ENCODE peak calls at places on chromosome 4, in seven cellular contexts. I is BJ, Q is cardiac muscle cell, B is AG10803, U is prostate gland, M is GM12865, Y is ovary. X is an unnamed sample.

GRCh38 chr4:150305995-150306394 is 227.8 kb downstream of the DCLK2 start:
- DNase-seq in I (no peak), Q (peak), B (peak), U (no peak), M (no peak), Y (no peak), X (no peak)

GRCh38 chr4:155569960-155570515 is 96.6 kb upstream of the GUCY1A1 start:
- DNase-seq in I (no peak), Q (peak), B (peak), U (no peak), M (no peak), Y (no peak), X (no peak)

GRCh38 chr4:177128306-177128705 is 181.4 kb upstream of the NEIL3 start:
- DNase-seq in I (no peak), Q (peak), B (peak), U (no peak), M (no peak), Y (no peak), X (no peak)

GRCh38 chr4:144582105-144582850 is 63.7 kb upstream of the HHIP start:
- DNase-seq in I (no peak), Q (no peak), B (no peak), U (no peak), M (no peak), Y (no peak), X (no peak)

GRCh38 chr4:1421650-1422049 is 15.4 kb upstream of the NKX1-1 start:
- DNase-seq in I (no peak), Q (no peak), B (no peak), U (no peak), M (no peak), Y (no peak), X (no peak)

GRCh38 chr4:2938906-2939305 is 24.3 kb downstream of the NOP14 start:
- DNase-seq in I (no peak), Q (no peak), B (no peak), U (no peak), M (no peak), Y (peak), X (no peak)

GRCh38 chr4:30191902-30192301 is 528.3 kb upstream of the PCDH7 start:
- DNase-seq in I (no peak), Q (no peak), B (no peak), U (no peak), M (no peak), Y (no peak), X (no peak)

GRCh38 chr4:53476232-53477037 is 99.0 kb downstream of the FIP1L1 start:
- DNase-seq in I (peak), Q (peak), B (peak), U (no peak), M (no peak), Y (no peak), X (no peak)

GRCh38 chr4:85968945-85969830 is 390.7 kb downstream of the MAPK10 start:
- DNase-seq in I (no peak), Q (peak), B (peak), U (no peak), M (peak), Y (no peak), X (no peak)

GRCh38 chr4:25978327-25978726 is 64.3 kb downstream of the SMIM20 start:
- DNase-seq in I (no peak), Q (no peak), B (no peak), U (no peak), M (no peak), Y (no peak), X (no peak)

GRCh38 chr4:189514209-189514608 is 426.5 kb upstream of the FRG1 start:
- DNase-seq in I (no peak), Q (no peak), B (no peak), U (no peak), M (no peak), Y (no peak), X (no peak)

GRCh38 chr4:182883351-182883750 is 33.8 kb downstream of the DCTD start:
- DNase-seq in I (no peak), Q (no peak), B (no peak), U (no peak), M (no peak), Y (no peak), X (no peak)

GRCh38 chr4:86543560-86544312 is 50.4 kb upstream of the PTPN13 start:
- DNase-seq in I (no peak), Q (peak), B (peak), U (no peak), M (no peak), Y (no peak), X (no peak)

GRCh38 chr4:73404457-73404856 is 370 bp downstream of the ALB start:
- DNase-seq in I (no peak), Q (no peak), B (no peak), U (no peak), M (no peak), Y (no peak), X (no peak)
- TF ChIP-seq CTCF in I (no peak), Q (no peak), B (no peak), U (no peak), M (no peak), Y (no peak), X (no peak)

DNA sequence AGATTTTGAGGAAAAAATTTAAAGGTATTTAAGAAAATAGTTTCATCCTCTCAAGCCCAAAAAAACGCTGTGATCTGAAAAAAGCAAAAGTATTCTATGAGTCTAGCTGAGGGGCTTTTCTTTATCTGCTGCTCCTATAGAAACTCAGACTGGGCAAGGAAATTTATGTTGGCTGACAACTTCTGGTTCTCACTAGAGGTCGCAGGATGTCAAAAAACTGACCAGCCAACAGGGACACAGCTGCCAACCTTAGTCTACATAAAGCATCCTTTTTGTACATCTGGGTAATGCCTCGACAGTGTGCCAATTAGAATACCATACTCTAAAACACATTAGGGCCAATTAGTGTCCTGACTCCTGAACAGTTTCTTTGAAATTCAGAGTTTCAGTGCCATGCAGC is 8.8 kb upstream of the TLL1 start:
- DNase-seq in I (no peak), Q (peak), B (no peak), U (no peak), M (no peak), Y (no peak), X (no peak)
- TF ChIP-seq CTCF in I (no peak), Q (peak), B (no peak), U (no peak), M (no peak), Y (no peak), X (no peak)

DNA sequence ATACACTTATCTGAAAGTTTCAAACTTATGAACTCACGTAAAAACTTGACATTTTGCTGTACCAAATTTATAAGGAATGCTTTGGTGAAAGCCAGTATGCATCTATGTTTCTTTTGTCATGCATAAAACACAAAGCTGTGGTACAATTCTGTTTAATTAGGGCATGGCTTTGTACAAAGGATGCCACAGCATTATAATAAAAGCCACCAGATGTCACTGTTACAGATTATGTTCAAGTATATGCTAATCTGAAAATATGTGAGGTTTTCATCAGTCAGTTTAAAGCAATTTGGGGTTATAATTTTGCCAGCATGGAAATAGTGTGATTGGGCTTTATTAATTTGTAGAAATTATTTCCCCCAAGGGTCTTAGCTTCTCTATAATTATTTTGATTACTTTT is 69.0 kb downstream of the ATOH1 start:
- DNase-seq in I (no peak), Q (peak), B (no peak), U (no peak), M (peak), Y (no peak), X (no peak)
- TF ChIP-seq CTCF in I (peak), Q (no peak), B (no peak), U (no peak), M (peak), Y (no peak), X (no peak)

GRCh38 chr4:167964766-167965373 is 127.5 kb upstream of the ANXA10 start:
- DNase-seq in I (no peak), Q (no peak), B (no peak), U (no peak), M (no peak), Y (no peak), X (no peak)

GRCh38 chr4:167966161-167966560 is 126.2 kb upstream of the ANXA10 start:
- DNase-seq in I (no peak), Q (peak), B (no peak), U (no peak), M (no peak), Y (no peak), X (no peak)
- TF ChIP-seq CTCF in I (no peak), Q (no peak), B (no peak), U (no peak), M (no peak), Y (no peak), X (no peak)

GRCh38 chr4:9936128-9936644 is 85.1 kb downstream of the SLC2A9 start:
- DNase-seq in I (no peak), Q (no peak), B (no peak), U (no peak), M (no peak), Y (no peak), X (no peak)

GRCh38 chr4:9937078-9937477 is 84.2 kb downstream of the SLC2A9 start:
- DNase-seq in I (no peak), Q (no peak), B (no peak), U (no peak), M (peak), Y (no peak), X (no peak)

GRCh38 chr4:9942139-9942538 is 79.2 kb downstream of the SLC2A9 start:
- DNase-seq in I (no peak), Q (no peak), B (no peak), U (no peak), M (no peak), Y (no peak), X (no peak)

GRCh38 chr4:9940041-9940440 is 81.3 kb downstream of the SLC2A9 start:
- DNase-seq in I (no peak), Q (no peak), B (no peak), U (no peak), M (peak), Y (no peak), X (no peak)

GRCh38 chr4:9938933-9939332 is 82.4 kb downstream of the SLC2A9 start:
- DNase-seq in I (no peak), Q (no peak), B (no peak), U (no peak), M (no peak), Y (no peak), X (no peak)
- TF ChIP-seq CTCF in I (no peak), Q (no peak), B (no peak), U (no peak), M (no peak), Y (no peak), X (no peak)

DNA sequence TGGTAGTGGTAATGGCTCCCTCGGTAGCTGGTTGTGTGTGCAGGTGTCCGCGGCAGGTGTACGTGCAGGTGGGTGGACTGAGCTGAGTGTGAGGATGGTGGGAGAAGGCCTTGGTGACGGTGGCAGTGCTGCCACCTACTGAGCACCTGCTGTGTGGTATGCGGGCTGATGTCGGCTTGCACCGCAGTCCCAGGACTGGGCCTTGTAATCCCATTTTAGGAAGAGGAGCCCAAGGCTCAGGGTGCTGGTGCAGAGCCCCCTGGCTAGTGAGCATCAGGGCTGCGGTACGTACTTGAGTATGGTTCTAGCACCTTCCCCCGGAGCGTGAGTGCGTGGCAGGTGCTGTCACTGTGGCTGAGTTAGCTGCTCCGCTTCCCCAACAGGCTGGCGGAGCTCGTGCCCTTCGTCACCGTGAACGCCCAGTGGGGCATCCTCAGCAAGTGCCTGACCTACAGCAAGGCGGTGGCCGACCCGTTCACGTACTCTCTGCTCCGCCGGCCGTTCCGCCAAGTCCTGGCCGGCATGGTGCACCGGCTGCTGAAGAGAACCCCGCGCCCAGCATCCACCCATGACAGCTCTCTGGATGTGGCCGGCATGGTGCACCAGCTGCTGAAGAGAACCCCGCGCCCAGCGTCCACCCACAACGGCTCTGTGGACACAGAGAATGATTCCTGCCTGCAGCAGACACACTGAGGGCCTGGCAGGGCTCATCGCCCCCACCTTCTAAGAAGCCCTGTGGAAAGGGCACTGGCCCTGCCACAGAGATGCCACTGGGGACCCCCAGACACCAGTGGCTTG is 5.7 kb upstream of the CPZ start:
- DNase-seq in I (no peak), Q (no peak), B (no peak), U (no peak), M (peak), Y (no peak), X (peak)
- TF ChIP-seq CTCF in I (no peak), Q (no peak), B (no peak), U (no peak), M (peak), Y (no peak), X (no peak)

GRCh38 chr4:5051692-5052423 is 578 bp downstream of the STK32B start:
- DNase-seq in I (no peak), Q (no peak), B (peak), U (no peak), M (no peak), Y (no peak), X (no peak)

GRCh38 chr4:5050520-5050955 is 742 bp upstream of the STK32B start:
- DNase-seq in I (no peak), Q (peak), B (peak), U (peak), M (peak), Y (peak), X (peak)

GRCh38 chr4:5052424-5052702 is 1.1 kb downstream of the STK32B start:
- DNase-seq in I (no peak), Q (no peak), B (no peak), U (no peak), M (no peak), Y (no peak), X (no peak)

GRCh38 chr4:5052726-5053425 is 1.6 kb downstream of the STK32B start:
- DNase-seq in I (no peak), Q (no peak), B (no peak), U (no peak), M (no peak), Y (no peak), X (no peak)

DNA sequence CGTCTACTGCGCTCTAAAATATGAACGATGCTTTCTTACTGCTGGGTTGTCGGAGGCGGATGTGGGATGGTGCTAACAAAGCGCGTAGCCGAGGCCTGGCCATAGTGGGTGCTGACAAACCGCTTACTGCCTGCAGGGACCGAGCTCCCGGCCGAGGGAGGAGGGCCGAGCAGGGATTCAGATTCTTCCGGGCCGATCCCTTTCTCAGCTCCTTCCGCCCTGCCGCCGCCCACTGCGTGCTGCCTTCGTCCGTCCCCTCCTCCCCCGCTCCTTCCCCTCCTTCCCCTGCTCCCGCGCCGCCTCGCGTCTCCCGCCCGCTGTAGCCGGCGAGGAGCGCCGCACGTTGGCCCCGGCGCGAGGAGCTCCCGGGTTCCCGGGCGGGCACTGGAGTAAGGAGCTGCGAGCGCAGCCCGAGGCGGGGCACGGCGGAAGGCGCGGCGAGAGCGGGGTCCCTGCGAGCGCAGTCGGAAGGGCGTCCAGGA is at the start of gene STK32B:
- DNase-seq in I (no peak), Q (peak), B (peak), U (peak), M (peak), Y (peak), X (peak)
- TF ChIP-seq CTCF in I (peak), Q (no peak), B (peak), U (no peak), M (no peak), Y (no peak), X (no peak)

DNA sequence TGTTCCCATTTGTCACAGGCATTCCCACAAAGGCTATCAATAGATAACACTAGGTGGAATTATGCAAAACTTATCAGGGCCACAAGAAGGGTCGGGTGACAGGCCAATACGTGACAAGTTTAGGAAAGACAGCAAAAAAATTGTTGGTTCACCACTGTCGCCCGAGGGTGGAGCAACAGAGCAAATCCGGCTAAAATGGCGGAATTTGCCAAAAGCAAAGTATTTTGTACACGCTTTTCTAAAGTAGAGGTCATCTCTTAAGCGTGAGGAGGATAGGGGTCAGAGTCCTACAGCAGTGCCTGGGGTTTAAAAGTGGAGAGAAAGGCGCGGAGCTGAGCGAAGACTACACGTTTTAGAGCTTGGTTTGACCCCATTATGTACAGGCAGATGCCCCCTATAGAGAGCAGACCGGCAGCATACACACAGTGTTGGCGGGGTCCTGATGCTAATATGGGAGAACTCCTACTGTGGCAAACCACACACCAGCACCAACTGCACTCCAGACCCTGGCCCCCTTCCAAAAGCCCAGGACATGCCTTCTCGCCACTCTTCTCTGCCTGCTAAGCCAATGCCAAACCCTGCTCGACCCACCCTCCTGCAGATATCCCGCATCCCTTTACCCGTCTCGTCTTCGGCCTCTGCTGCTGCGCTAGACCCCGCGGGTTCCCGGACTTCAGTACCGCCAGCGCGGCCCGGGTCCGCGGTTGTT is 733 bp downstream of the CCNA2 start:
- DNase-seq in I (no peak), Q (peak), B (no peak), U (peak), M (peak), Y (peak), X (peak)
- TF ChIP-seq CTCF in I (peak), Q (peak), B (peak), U (no peak), M (no peak), Y (no peak), X (no peak)

GRCh38 chr4:67996127-67996526 is 32.8 kb upstream of the TMPRSS11A start:
- DNase-seq in I (no peak), Q (no peak), B (no peak), U (no peak), M (no peak), Y (no peak), X (no peak)
- TF ChIP-seq CTCF in I (no peak), Q (no peak), B (no peak), U (no peak), M (no peak), Y (no peak), X (no peak)

GRCh38 chr4:28831867-28832266 is 1888.3 kb upstream of the PCDH7 start:
- DNase-seq in I (no peak), Q (no peak), B (no peak), U (no peak), M (no peak), Y (no peak), X (no peak)

GRCh38 chr4:28832445-28832844 is 1887.7 kb upstream of the PCDH7 start:
- DNase-seq in I (no peak), Q (no peak), B (no peak), U (no peak), M (no peak), Y (no peak), X (no peak)

GRCh38 chr4:28822163-28822562 is 1898.0 kb upstream of the PCDH7 start:
- DNase-seq in I (no peak), Q (no peak), B (no peak), U (no peak), M (no peak), Y (no peak), X (no peak)

DNA sequence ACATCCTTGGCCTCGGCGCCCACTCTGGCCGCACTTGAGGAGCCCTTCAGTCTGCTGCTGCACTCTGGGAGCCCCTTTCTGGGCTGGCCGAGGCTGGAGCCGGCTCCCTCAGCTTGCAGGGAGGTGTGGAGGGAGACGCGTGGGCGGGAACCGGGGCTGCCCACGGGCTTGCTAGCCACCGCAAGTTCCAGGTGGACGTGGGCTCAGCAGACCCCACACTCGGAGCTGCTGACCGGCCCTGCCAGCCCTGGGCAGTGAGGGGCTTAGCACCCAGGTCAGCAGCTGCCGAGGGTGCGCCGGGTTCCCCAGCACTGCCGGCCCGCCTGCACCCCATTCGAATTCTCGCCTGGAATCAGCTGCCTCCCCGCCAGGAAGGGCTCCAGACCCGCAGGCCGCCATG is 1892.3 kb upstream of the PCDH7 start:
- DNase-seq in I (no peak), Q (no peak), B (no peak), U (no peak), M (no peak), Y (no peak), X (no peak)
- TF ChIP-seq CTCF in I (no peak), Q (no peak), B (no peak), U (no peak), M (no peak), Y (no peak), X (no peak)